ENCODE peak calls at places on chromosome 11, in ten cellular contexts. J is psoas muscle, V is AG10803, B is heart right ventricle, O is fibroblast of mammary gland, X is uterus, D is IMR-90, C is neural progenitor cell, I is upper lobe of right lung, T is left lung. K is an unnamed sample.

GRCh38 chr11:96155627-96156378 is 187.2 kb downstream of the MAML2 start:
- DNase-seq in B (peak), I (peak), V (peak), X (peak), D (peak), O (peak), C (peak), T (peak), J (peak), K (peak)

GRCh38 chr11:44014968-44015623 is 32.7 kb upstream of the ACCSL start:
- DNase-seq in X (no peak), B (no peak), T (no peak), V (peak), C (no peak), J (no peak), I (no peak), D (peak), O (peak), K (peak)

GRCh38 chr11:3213659-3214419 is 4.8 kb downstream of the MRGPRG start:
- DNase-seq in B (no peak), T (no peak), D (no peak), O (no peak), I (no peak), C (no peak), J (peak), V (no peak), X (no peak), K (no peak)

GRCh38 chr11:68992743-68993255 is 12.0 kb upstream of the MRGPRD start:
- DNase-seq in X (no peak), O (no peak), T (peak), V (no peak), B (no peak), I (peak), C (no peak), D (no peak), J (no peak), K (no peak)

GRCh38 chr11:26974068-26974790 is 19.7 kb upstream of the FIBIN start:
- DNase-seq in J (no peak), O (peak), T (no peak), I (no peak), C (peak), B (no peak), V (peak), X (no peak), D (peak), K (no peak)

GRCh38 chr11:80595011-80595410 is 1154.2 kb upstream of the TENM4 start:
- DNase-seq in C (no peak), T (no peak), X (no peak), V (peak), D (peak), B (no peak), I (no peak), J (no peak), O (peak), K (peak)

GRCh38 chr11:87430821-87431220 is 393.1 kb downstream of the TMEM135 start:
- DNase-seq in C (no peak), O (no peak), B (no peak), T (no peak), V (no peak), D (no peak), J (no peak), X (no peak), I (no peak), K (no peak)

GRCh38 chr11:69249641-69250502 is 44.1 kb upstream of the MYEOV start:
- DNase-seq in D (peak), C (peak), I (peak), B (no peak), J (no peak), T (peak), V (peak), X (no peak), O (peak), K (peak)

GRCh38 chr11:8354622-8355417 is 91.1 kb upstream of the LMO1 start:
- DNase-seq in I (peak), J (no peak), D (no peak), V (no peak), X (no peak), B (no peak), O (no peak), T (no peak), C (peak), K (peak)

GRCh38 chr11:34825670-34826383 is 90.4 kb downstream of the APIP start:
- DNase-seq in J (no peak), X (no peak), O (no peak), T (peak), I (peak), C (no peak), V (no peak), B (no peak), D (no peak), K (no peak)

GRCh38 chr11:59172345-59173079 is 580 bp downstream of the DTX4 start:
- DNase-seq in X (peak), O (no peak), V (no peak), C (peak), I (peak), J (no peak), T (no peak), B (peak), D (no peak), K (no peak)

GRCh38 chr11:2739531-2740274 is 39.9 kb upstream of the KCNQ1OT1 start:
- DNase-seq in T (no peak), J (peak), C (no peak), O (no peak), B (peak), X (no peak), V (no peak), I (no peak), D (no peak), K (no peak)

GRCh38 chr11:71499125-71499524 is 27.9 kb upstream of the KRTAP5-7 start:
- DNase-seq in O (no peak), I (no peak), T (no peak), X (no peak), V (peak), C (no peak), B (no peak), D (peak), J (peak), K (no peak)

GRCh38 chr11:13462311-13462927 is 603 bp downstream of the BTBD10 start:
- DNase-seq in J (peak), T (peak), C (peak), X (no peak), B (peak), I (no peak), D (peak), O (peak), V (peak), K (no peak)

GRCh38 chr11:64754124-64754918 is 5.5 kb downstream of the PYGM start:
- DNase-seq in T (no peak), J (no peak), V (no peak), O (no peak), X (no peak), I (peak), D (no peak), C (no peak), B (no peak), K (no peak)

GRCh38 chr11:5007561-5007960 is 12.9 kb downstream of the OR51L1 start:
- DNase-seq in V (peak), O (peak), D (no peak), X (no peak), T (no peak), B (no peak), J (no peak), I (no peak), C (no peak), K (peak)

GRCh38 chr11:71249301-71249700 is 3.1 kb downstream of the SHANK2 start:
- DNase-seq in I (peak), V (no peak), C (no peak), D (no peak), J (no peak), T (no peak), X (no peak), O (no peak), B (no peak), K (no peak)

GRCh38 chr11:62400281-62400680 is 18.6 kb upstream of the SCGB1A1 start:
- DNase-seq in C (no peak), B (no peak), X (peak), V (no peak), O (no peak), D (no peak), T (no peak), J (no peak), I (peak), K (no peak)

GRCh38 chr11:103736986-103737622 is 299.3 kb upstream of the DDI1 start:
- DNase-seq in O (no peak), I (no peak), J (no peak), T (no peak), V (no peak), D (no peak), X (no peak), C (no peak), B (peak), K (no peak)

GRCh38 chr11:120597250-120597649 is 85.7 kb downstream of the GRIK4 start:
- DNase-seq in I (peak), V (no peak), D (no peak), C (no peak), J (no peak), X (no peak), T (no peak), O (no peak), B (no peak), K (no peak)

GRCh38 chr11:44619931-44620725 is 54.7 kb downstream of the CD82 start:
- DNase-seq in O (no peak), D (no peak), X (peak), J (no peak), I (peak), B (no peak), C (no peak), V (no peak), T (peak), K (no peak)

GRCh38 chr11:111602865-111603632 is 800 bp downstream of the SIK2 start:
- DNase-seq in V (peak), T (peak), X (no peak), D (peak), C (peak), O (peak), I (no peak), B (peak), J (peak), K (peak)

GRCh38 chr11:29333993-29334780 is 682.6 kb downstream of the KCNA4 start:
- DNase-seq in X (no peak), O (peak), V (peak), D (peak), I (no peak), C (peak), B (no peak), T (no peak), J (no peak), K (peak)

GRCh38 chr11:18080451-18080850 is 25.4 kb downstream of the SAAL1 start:
- DNase-seq in C (no peak), J (no peak), B (no peak), O (no peak), D (no peak), I (no peak), X (no peak), T (no peak), V (no peak), K (no peak)

GRCh38 chr11:110463153-110463552 is 33.4 kb downstream of the FDX1 start:
- DNase-seq in D (peak), C (peak), X (peak), T (peak), O (peak), V (peak), J (peak), B (peak), I (peak), K (peak)

GRCh38 chr11:61334434-61335354 is 1.7 kb downstream of the TKFC start:
- DNase-seq in O (peak), X (no peak), J (no peak), V (no peak), B (no peak), D (peak), C (no peak), T (peak), I (no peak), K (peak)
- H3K4me3 ChIP-seq in O (no peak), X (no peak), J (no peak), V (no peak), B (no peak), D (no peak), C (no peak), T (no peak), I (no peak), K (no peak)

DNA sequence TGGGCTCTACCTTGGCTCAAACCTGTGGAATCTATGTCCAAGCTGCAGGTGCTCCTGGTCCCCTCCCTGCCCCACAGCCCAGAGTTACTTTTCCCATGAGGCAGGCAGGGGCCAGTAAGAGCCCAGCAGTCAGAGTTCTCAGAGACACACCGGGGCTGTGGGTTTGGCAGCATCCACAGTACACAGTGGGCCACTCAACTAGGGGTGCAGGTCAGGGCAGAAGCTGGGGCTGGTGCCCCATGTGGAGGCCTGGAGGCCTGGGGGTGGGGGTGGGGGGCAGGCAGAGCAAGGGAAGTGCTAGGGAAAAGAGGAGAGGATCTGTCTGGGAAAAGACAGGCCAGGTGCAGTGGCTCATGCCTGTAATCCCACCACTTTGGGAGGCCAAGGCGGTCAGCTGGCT is 2.5 kb downstream of the UPK2 start:
- DNase-seq in I (no peak), J (no peak), C (no peak), B (no peak), X (no peak), O (no peak), V (no peak), T (no peak), D (no peak), K (no peak)
- TF ChIP-seq CTCF in I (no peak), J (no peak), C (no peak), B (no peak), X (no peak), O (no peak), V (no peak), T (no peak), D (no peak), K (no peak)

DNA sequence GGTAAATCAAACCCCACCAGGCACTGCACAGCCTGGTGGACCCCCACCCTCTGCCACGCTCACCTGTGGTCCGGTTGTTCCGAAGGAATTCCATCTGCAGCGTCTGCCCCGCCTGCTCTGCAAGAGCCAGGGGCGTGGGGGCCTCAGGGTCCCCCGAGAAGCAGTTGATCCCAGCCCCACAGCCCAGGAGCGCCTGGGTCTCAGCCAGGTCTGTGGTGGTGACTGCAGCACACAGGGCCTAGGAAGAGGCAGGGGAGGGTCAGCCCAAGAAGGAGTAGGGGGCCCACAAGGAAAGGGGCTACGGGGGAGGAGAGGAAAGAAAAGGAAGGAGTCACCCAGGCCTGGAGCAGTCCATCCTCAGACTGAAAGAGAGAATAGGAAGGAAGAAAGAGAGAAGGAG is 28.6 kb upstream of the PDE2A start:
- DNase-seq in T (no peak), O (no peak), I (peak), B (no peak), V (no peak), J (no peak), X (no peak), C (no peak), D (no peak), K (no peak)
- H3K4me3 ChIP-seq in T (no peak), O (no peak), I (peak), B (peak), V (peak), J (peak), X (no peak), C (no peak), D (no peak), K (peak)

DNA sequence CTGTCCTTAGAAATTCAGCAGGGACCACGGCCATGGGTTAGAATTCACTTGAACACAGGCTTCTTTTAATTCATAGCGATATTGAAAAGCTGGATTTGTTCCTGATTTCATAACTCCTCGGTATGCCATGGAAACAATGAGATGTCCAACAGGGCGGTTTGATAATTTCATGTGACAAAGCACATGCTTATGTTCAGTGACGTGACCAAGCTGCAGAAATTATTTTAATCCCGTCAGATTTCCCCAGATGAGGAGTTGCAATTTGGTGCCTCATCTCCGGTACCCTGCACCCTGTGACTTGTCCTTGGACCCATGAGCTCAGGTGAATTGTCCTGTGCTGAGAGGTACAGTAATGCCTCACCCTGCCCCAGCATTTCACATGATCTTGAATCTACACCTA is 81.7 kb downstream of the C11orf91 start:
- DNase-seq in O (no peak), X (no peak), C (no peak), D (no peak), I (no peak), V (no peak), T (no peak), J (no peak), B (no peak), K (no peak)
- TF ChIP-seq CTCF in O (no peak), X (no peak), C (no peak), D (no peak), I (no peak), V (no peak), T (no peak), J (no peak), B (no peak), K (no peak)

DNA sequence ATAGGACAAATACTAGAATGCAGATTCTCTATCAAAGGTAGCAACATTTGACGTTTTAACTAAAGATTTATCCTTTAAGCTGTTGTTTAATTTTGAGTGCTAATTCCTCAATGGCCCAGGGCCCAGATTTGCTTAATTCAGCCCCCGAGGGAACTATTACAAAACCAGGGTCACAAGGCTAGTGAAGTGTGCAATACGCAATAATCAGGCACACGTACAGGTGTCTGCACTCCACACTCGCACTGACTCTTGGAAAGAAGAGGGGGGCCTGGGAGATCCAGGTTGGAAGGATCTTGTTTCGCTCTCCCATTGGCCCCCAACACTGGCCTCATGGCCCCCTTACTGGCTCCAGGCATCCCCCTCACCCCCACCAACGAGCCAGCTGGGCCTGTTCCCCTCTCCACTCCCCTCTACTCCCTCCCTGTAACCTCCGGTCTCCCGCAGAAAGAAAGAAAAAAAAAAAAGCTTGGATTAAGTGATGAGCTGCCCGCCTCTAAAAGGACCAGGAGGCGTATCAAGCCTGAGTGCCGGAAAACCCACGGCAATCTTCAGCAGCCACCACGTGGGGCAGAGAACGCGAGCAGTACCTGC is 2.2 kb upstream of the KIRREL3 start:
- DNase-seq in D (no peak), X (no peak), J (no peak), I (no peak), O (no peak), B (no peak), V (no peak), C (peak), T (no peak), K (no peak)
- H3K4me3 ChIP-seq in D (peak), X (no peak), J (no peak), I (no peak), O (no peak), B (peak), V (peak), C (peak), T (no peak), K (no peak)

GRCh38 chr11:95076416-95076815 is 9.7 kb downstream of the SRSF8 start:
- DNase-seq in I (no peak), X (peak), J (no peak), T (no peak), B (no peak), D (peak), O (peak), C (no peak), V (peak), K (peak)
- TF ChIP-seq CTCF in I (no peak), X (no peak), J (no peak), T (no peak), B (no peak), D (no peak), O (no peak), C (no peak), V (no peak), K (no peak)

DNA sequence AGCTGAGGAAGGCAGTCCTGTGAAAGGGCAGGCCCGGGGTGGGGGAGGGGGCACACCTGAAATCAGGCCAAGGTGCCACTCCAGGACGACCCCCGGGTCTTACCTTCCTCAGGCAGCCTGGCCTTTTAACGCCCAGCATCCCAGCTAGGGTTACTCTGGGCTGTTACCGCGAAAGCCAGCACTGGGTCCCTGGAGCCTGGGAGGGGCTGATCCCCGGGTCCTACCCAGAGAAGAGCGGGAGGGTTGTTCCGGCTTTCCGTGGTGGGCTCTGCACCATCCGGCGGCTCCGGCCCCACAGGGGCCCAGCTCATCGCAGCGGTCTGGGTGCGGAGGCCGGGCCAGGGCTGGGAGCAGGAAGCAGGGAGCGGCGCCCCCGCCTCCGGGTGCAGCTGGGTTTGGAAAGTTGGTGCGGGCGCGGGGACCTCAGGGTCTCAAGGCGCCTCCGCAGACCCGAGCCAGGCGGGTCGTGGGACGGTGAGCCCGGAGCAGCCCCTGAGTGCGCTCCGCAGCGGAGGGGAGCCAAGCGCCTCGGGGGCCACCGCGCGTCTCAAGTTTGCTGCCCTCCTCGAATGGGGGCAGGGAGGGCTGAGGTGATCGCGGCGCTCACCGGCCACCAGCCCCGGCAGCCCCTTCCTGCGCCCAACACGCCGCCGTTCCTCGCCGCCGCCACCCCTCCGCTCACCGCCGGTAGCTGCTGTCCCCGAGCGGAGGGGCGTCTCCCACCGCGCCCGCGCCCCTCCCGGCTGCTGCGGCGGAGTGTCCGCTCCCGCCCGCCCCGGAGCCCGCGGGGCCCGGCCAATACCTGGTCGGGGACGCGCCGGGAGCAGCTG is 831 bp downstream of the CHST1 start:
- DNase-seq in B (no peak), D (no peak), I (no peak), T (no peak), V (no peak), J (no peak), C (peak), O (no peak), X (no peak), K (no peak)
- H3K4me3 ChIP-seq in B (peak), D (peak), I (peak), T (peak), V (peak), J (peak), C (peak), O (peak), X (peak), K (peak)

DNA sequence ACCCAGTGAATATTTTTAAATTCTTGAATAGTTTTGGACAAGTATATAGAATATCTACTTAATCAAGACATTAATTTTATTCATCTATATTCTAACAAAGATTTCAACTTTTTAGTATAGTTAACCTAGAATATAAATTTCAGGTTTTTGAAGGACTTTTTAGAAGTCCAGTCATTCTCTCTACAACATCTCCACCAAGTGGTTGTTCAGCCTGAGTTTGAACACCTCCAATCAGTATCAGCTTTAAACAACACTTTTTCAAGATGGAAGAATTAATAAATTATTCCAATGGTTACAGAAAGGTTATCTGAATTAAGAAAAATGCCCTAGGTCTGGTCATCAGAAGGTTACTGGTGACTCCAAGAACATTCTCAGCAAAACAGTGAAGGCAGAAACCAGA is 31.8 kb downstream of the EIF3M start:
- DNase-seq in T (no peak), I (no peak), J (no peak), O (peak), X (no peak), C (peak), B (no peak), D (no peak), V (peak), K (peak)
- TF ChIP-seq CTCF in T (no peak), I (no peak), J (no peak), O (peak), X (peak), C (peak), B (peak), D (peak), V (peak), K (peak)

GRCh38 chr11:1053121-1053901 is 16.8 kb upstream of the MUC6 start:
- DNase-seq in O (no peak), C (no peak), B (peak), I (peak), D (no peak), T (no peak), V (peak), J (peak), X (no peak), K (peak)
- H3K4me3 ChIP-seq in O (no peak), C (no peak), B (no peak), I (no peak), D (no peak), T (no peak), V (no peak), J (no peak), X (no peak), K (no peak)

K was measured in choroid plexus epithelial cell.